ENCODE peak calls at places on chromosomes 16 and 17, in eight cellular contexts. B, V, G, N, L, U, C and O are unnamed samples.

GRCh38 chr17:59165933-59166342 is 10.4 kb downstream of the PRR11 start:
- DNase-seq in B (no peak), C (no peak), U (no peak), N (no peak), V (no peak), G (peak; percentile 77), L (no peak), O (peak; percentile 49)

GRCh38 chr16:58025351-58026138 is at the start of gene MMP15:
- DNase-seq in N (peak; percentile 80), U (peak; percentile 36), V (no peak), C (peak; percentile 66), G (peak; percentile 68), L (peak; percentile 95), B (peak; percentile 90), O (peak; percentile 74)

GRCh38 chr16:80672379-80672778 is 131.6 kb downstream of the DYNLRB2 start:
- DNase-seq in N (no peak), U (no peak), L (no peak), C (no peak), G (no peak), B (no peak), V (no peak), O (no peak)

GRCh38 chr16:58503863-58504688 is 4.1 kb downstream of the NDRG4 start:
- DNase-seq in G (no peak), V (no peak), L (no peak), B (no peak), N (peak; percentile 54), C (no peak), U (no peak), O (no peak)

GRCh38 chr16:71504901-71505300 is 15.8 kb upstream of the ZNF19 start:
- DNase-seq in C (no peak), V (no peak), L (no peak), B (no peak), G (no peak), U (no peak), N (no peak), O (no peak)

GRCh38 chr16:29011851-29012250 is 27.0 kb downstream of the LAT start:
- DNase-seq in C (no peak), G (no peak), B (no peak), L (no peak), N (no peak), U (no peak), V (no peak), O (no peak)

GRCh38 chr16:4261557-4262172 is 11.2 kb downstream of the TFAP4 start:
- DNase-seq in G (peak; percentile 45), B (no peak), U (no peak), C (peak; percentile 41), V (no peak), N (no peak), L (peak; percentile 36), O (peak; percentile 58)

GRCh38 chr16:13270602-13271001 is 369.2 kb downstream of the SHISA9 start:
- DNase-seq in C (no peak), N (no peak), G (no peak), U (no peak), V (no peak), L (no peak), B (no peak), O (no peak)

GRCh38 chr17:63626551-63627228 is 4.5 kb downstream of the MAP3K3 start:
- DNase-seq in C (no peak), L (no peak), G (no peak), V (no peak), N (no peak), B (no peak), U (no peak), O (no peak)

GRCh38 chr17:11768106-11768505 is 169.8 kb downstream of the DNAH9 start:
- DNase-seq in V (no peak), N (no peak), U (no peak), G (no peak), C (no peak), L (no peak), B (no peak), O (no peak)

GRCh38 chr17:79699386-79700036 is 31.2 kb upstream of the ENPP7 start:
- DNase-seq in L (no peak), B (no peak), U (no peak), G (no peak), C (no peak), N (no peak), V (no peak), O (no peak)

GRCh38 chr16:86101135-86101911 is 202.4 kb downstream of the IRF8 start:
- DNase-seq in N (peak; percentile 56), U (no peak), B (no peak), V (no peak), L (no peak), C (no peak), G (no peak), O (no peak)

GRCh38 chr17:67491009-67491677 is 114.1 kb downstream of the PITPNC1 start:
- DNase-seq in N (peak; percentile 98), L (peak; percentile 51), C (peak; percentile 91), B (peak; percentile 63), V (no peak), G (no peak), U (no peak), O (no peak)

GRCh38 chr17:58329035-58329807 is 626 bp upstream of the TSPOAP1 start:
- DNase-seq in B (peak; percentile 56), L (no peak), U (no peak), N (no peak), G (peak; percentile 90), V (no peak), C (no peak), O (peak; percentile 93)

GRCh38 chr17:67995568-67996191 is 589 bp downstream of the C17orf58 start:
- DNase-seq in G (peak; percentile 14), V (no peak), B (no peak), L (peak; percentile 39), U (no peak), N (peak; percentile 72), C (peak; percentile 36), O (no peak)

GRCh38 chr17:77425791-77426641 is 285.2 kb downstream of the SEC14L1 start:
- DNase-seq in B (no peak), G (no peak), U (no peak), V (no peak), C (peak; percentile 52), L (no peak), N (peak; percentile 98), O (no peak)

GRCh38 chr17:31693433-31694210 is 165.4 kb downstream of the COPRS start:
- DNase-seq in G (no peak), L (no peak), V (no peak), B (no peak), N (no peak), U (no peak), C (no peak), O (no peak)
- H3K27ac ChIP-seq in G (no peak overlapping the region), L (no peak overlapping the region), V (no peak overlapping the region), B (no peak overlapping the region), N (peak overlapping the region; percentile 83), U (no peak overlapping the region), C (no peak overlapping the region), O (no peak overlapping the region)

GRCh38 chr17:7556627-7557026 is 1.9 kb upstream of the TNFSF13 start:
- DNase-seq in C (no peak), G (no peak), L (peak; percentile 79), U (no peak), N (no peak), V (no peak), B (no peak), O (no peak)

GRCh38 chr17:7558544-7559306 is at the start of gene TNFSF13:
- DNase-seq in U (no peak), B (peak; percentile 52), L (peak; percentile 80), N (peak; percentile 87), G (no peak), V (no peak), C (peak; percentile 60), O (no peak)

GRCh38 chr17:7559307-7560171 is 989 bp downstream of the TNFSF13 start:
- DNase-seq in L (peak; percentile 83), C (no peak), B (peak; percentile 70), V (no peak), U (no peak), N (no peak), G (no peak), O (no peak)

GRCh38 chr17:7557147-7557764 is 1.3 kb upstream of the TNFSF13 start:
- DNase-seq in N (no peak), U (no peak), L (peak; percentile 81), G (no peak), V (no peak), C (no peak), B (no peak), O (no peak)

GRCh38 chr17:7557825-7558543 is 566 bp upstream of the TNFSF13 start:
- DNase-seq in B (peak; percentile 93), U (no peak), V (no peak), L (peak; percentile 94), N (peak; percentile 96), G (peak; percentile 42), C (peak; percentile 82), O (no peak)
- H3K27ac ChIP-seq in B (peak overlapping the region; percentile 95), U (peak overlapping the region; percentile 8), V (peak overlapping the region; percentile 96), L (peak overlapping the region; percentile 95), N (peak overlapping the region; percentile 89), G (peak overlapping the region; percentile 51), C (peak overlapping the region; percentile 94), O (no peak overlapping the region)

GRCh38 chr16:49638696-49639629 is 216.9 kb downstream of the ZNF423 start:
- DNase-seq in G (no peak), U (no peak), V (no peak), L (no peak), N (no peak), B (no peak), C (peak; percentile 46), O (no peak)

GRCh38 chr16:49637933-49638695 is 217.8 kb downstream of the ZNF423 start:
- DNase-seq in G (no peak), V (no peak), C (no peak), U (no peak), N (no peak), L (no peak), B (no peak), O (no peak)

GRCh38 chr16:49639739-49640388 is 216.0 kb downstream of the ZNF423 start:
- DNase-seq in G (no peak), N (no peak), C (peak; percentile 61), V (no peak), B (no peak), U (no peak), L (peak; percentile 28), O (no peak)

GRCh38 chr16:49641250-49641649 is 214.7 kb downstream of the ZNF423 start:
- DNase-seq in G (no peak), V (no peak), B (no peak), C (no peak), N (no peak), U (no peak), L (no peak), O (peak; percentile 44)

GRCh38 chr16:49640606-49641005 is 215.3 kb downstream of the ZNF423 start:
- DNase-seq in U (no peak), L (no peak), B (no peak), V (no peak), N (no peak), G (no peak), C (no peak), O (peak; percentile 35)
- H3K27ac ChIP-seq in U (no peak overlapping the region), L (no peak overlapping the region), B (no peak overlapping the region), V (no peak overlapping the region), N (peak overlapping the region; percentile 63), G (no peak overlapping the region), C (peak overlapping the region; percentile 56), O (peak overlapping the region; percentile 67)

DNA sequence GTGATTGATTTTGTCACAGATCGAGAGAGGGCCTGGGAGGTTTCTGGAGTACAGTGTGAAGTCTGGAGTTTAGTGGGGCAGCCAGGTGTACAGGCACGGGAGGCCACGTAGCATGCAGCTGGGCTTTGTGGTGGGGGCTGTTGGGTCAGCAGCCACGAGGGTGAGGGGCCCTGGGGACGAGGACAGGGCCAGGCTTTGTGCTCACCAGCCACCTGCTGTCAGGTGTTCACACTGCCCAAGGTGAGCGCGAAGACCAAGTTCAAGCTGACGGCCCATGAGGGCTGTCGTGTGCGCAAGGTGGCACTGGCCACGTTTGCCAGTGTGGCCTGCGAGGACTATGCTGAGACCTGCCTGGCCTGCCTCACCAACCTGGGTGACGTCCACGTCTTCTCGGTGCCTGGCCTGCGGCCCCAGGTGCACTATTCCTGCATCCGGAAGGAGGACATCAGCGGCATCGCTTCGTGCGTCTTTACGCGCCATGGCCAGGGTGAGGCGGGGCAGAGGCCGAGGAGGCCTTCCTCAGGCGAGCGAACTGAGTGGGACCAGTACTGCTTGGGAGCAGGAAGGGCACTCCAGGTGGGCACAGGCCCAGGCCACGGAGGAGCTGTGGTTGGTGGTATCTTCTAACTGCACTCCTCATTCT is 15.9 kb downstream of the LLGL1 start:
- DNase-seq in L (no peak), G (no peak), V (no peak), C (no peak), B (no peak), N (no peak), U (no peak), O (no peak)
- H3K27ac ChIP-seq in L (no peak overlapping the region), G (no peak overlapping the region), V (no peak overlapping the region), C (no peak overlapping the region), B (no peak overlapping the region), N (no peak overlapping the region), U (no peak overlapping the region), O (no peak overlapping the region)